ENCODE peak calls at places on chromosomes 16 and 17, in ten cellular contexts. W is HCT116, I is Panc1, M is breast epithelium, O is suprapubic skin, J is sigmoid colon, K is H1, P is transverse colon, X is stomach, R is prostate gland. F is an unnamed sample.
A peak's percentile ranks its signal among the peaks of the same experiment; 100 is the strongest.

GRCh38 chr16:84155226-84155625 is 10.1 kb downstream of the DNAAF1 start:
- DNase-seq in I (no peak), W (no peak), K (no peak), X (no peak), O (no peak), R (no peak), P (no peak), J (no peak), M (no peak), F (no peak)

GRCh38 chr16:82954224-82954929 is 327.6 kb downstream of the CDH13 start:
- DNase-seq in R (no peak), W (no peak), K (no peak), M (no peak), J (no peak), I (no peak), O (no peak), P (no peak), X (no peak), F (no peak)

GRCh38 chr17:17780941-17781590 is 55.7 kb downstream of the SREBF1 start:
- DNase-seq in K (peak; percentile 77), I (no peak), J (peak; percentile 85), R (no peak), O (no peak), M (peak; percentile 69), W (no peak), P (peak; percentile 16), X (peak; percentile 52), F (no peak)

GRCh38 chr17:164536-165235 is 16.8 kb downstream of the DOC2B start:
- DNase-seq in M (no peak), X (peak; percentile 47), K (peak; percentile 66), O (no peak), I (peak; percentile 10), J (no peak), W (no peak), R (no peak), P (peak; percentile 25), F (peak; percentile 40)

GRCh38 chr16:70684146-70685060 is 1.4 kb downstream of the MTSS2 start:
- DNase-seq in W (no peak), X (no peak), J (no peak), R (no peak), P (no peak), M (no peak), O (no peak), K (no peak), I (no peak), F (no peak)

GRCh38 chr16:3460121-3460520 is 16.6 kb downstream of the NAA60 start:
- DNase-seq in O (no peak), M (no peak), J (no peak), I (no peak), R (no peak), P (no peak), K (no peak), W (no peak), X (no peak), F (no peak)

GRCh38 chr16:86778108-86778745 is 199.9 kb downstream of the FOXL1 start:
- DNase-seq in M (no peak), P (no peak), R (no peak), K (no peak), J (peak; percentile 7), W (no peak), O (no peak), I (no peak), X (no peak), F (no peak)

GRCh38 chr17:12738624-12739023 is 50.7 kb upstream of the ARHGAP44 start:
- DNase-seq in M (no peak), P (no peak), K (no peak), R (no peak), O (no peak), W (no peak), I (no peak), J (no peak), X (no peak), F (no peak)

GRCh38 chr17:379531-380200 is 27.1 kb upstream of the RPH3AL start:
- DNase-seq in M (no peak), P (no peak), K (no peak), W (no peak), X (no peak), O (no peak), I (no peak), R (no peak), J (no peak), F (no peak)

GRCh38 chr17:67514998-67515397 is 137.9 kb downstream of the PITPNC1 start:
- DNase-seq in I (no peak), X (no peak), O (no peak), J (no peak), W (no peak), P (no peak), M (no peak), K (no peak), R (no peak), F (no peak)

GRCh38 chr16:4272114-4272954 is 489 bp downstream of the TFAP4 start:
- DNase-seq in R (peak; percentile 43), M (peak; percentile 26), X (peak; percentile 45), P (peak; percentile 52), K (peak; percentile 69), W (no peak), J (peak; percentile 75), O (peak; percentile 78), I (no peak), F (peak; percentile 35)

GRCh38 chr16:67942200-67942509 is 1.8 kb downstream of the LCAT start:
- DNase-seq in X (no peak), P (no peak), K (peak; percentile 77), M (no peak), W (no peak), R (no peak), I (no peak), O (no peak), J (no peak), F (peak; percentile 61)

GRCh38 chr17:6690641-6691040 is 22.5 kb downstream of the SLC13A5 start:
- DNase-seq in J (no peak), M (no peak), X (no peak), I (no peak), O (no peak), P (no peak), K (no peak), W (no peak), R (no peak), F (no peak)

GRCh38 chr16:4293822-4294457 is 21.1 kb upstream of the TFAP4 start:
- DNase-seq in M (no peak), P (no peak), W (no peak), I (no peak), O (no peak), X (peak; percentile 58), K (peak; percentile 82), J (peak; percentile 84), R (peak; percentile 64), F (no peak)

GRCh38 chr17:19336938-19337711 is 25.4 kb downstream of the B9D1 start:
- DNase-seq in W (no peak), P (peak; percentile 56), J (peak; percentile 86), R (no peak), O (no peak), I (no peak), K (no peak), X (peak; percentile 61), M (no peak), F (peak; percentile 68)

GRCh38 chr16:81767987-81768592 is 11.0 kb upstream of the PLCG2 start:
- DNase-seq in I (no peak), X (no peak), W (no peak), P (no peak), J (no peak), M (no peak), K (no peak), O (no peak), R (peak; percentile 23), F (peak; percentile 93)

DNA sequence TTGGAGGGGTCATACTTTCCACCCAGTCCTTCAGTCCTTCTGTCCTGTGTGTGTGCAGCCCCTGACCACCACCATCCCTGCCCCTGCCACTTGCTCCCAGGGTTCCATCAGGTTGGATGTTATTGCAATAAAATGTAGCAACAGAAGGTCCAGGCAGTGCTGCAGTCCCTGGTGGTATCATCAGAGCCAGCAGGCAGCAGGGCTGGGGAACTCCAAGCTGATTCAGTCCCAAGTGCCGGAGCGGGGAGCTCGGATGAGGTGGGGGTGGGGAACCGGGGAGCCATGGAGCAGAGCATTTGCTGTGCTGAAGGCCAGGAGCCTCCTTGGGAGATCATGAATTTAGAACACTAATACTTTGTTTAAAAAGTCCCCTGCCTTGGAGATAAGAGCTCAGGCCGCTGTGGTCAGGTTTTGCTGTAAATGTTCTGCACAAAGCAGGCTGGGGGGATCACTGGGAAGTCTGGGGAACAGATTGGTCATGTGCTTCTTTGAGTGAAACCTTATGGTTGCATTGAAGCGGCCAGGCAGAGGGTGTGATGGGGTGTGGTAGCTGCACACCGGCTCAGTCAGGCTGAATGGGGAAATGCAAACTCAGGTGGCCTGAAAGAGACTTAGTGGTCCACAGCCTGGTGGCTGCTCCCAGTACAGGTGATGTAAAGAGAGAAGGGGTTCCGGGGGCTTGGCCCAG is 225.9 kb downstream of the SEC14L1 start:
- DNase-seq in K (peak; percentile 42), O (peak; percentile 66), J (peak; percentile 74), X (no peak), I (no peak), M (no peak), W (no peak), P (peak; percentile 49), R (no peak), F (no peak)
- H3K4me1 ChIP-seq in K (peaks cover 23% of the 10 kb centered on the region), O (peaks cover 82% of the 10 kb centered on the region), J (peaks cover 69% of the 10 kb centered on the region), X (peaks cover 79% of the 10 kb centered on the region), I (peaks cover 86% of the 10 kb centered on the region), M (peaks cover 39% of the 10 kb centered on the region), W (peaks cover 77% of the 10 kb centered on the region), P (peaks cover 47% of the 10 kb centered on the region), R (peaks cover 9% of the 10 kb centered on the region), F (peaks cover 77% of the 10 kb centered on the region)

DNA sequence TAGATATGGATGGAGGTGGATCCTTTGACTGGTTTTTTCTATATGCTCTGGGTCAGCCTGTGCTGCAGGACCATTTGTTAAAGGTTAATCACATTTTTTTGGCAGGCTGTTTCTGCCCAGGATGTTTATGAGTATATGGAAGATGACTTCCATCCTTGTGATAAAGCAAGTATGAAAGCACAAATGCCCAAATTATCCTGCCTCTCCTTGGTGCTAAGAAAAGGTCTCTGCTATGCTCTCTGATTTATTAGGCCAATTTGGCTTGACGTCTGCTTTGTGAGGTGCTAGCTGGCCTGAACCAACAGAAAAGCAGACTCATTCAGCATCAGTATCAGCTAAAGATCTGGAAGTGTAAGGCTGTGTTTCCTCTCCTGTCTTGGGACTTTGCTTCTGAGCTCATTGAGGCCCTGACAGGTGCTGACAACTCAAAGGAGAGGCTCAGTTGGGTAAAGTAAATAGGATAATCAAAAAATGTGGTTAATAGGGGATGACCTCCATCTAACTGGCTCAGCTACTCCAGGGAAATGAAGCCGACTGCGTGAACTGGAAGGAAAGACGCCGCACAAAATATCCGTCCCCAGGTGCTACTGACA is 15.2 kb downstream of the ANKRD40 start:
- DNase-seq in X (no peak), O (peak; percentile 14), W (no peak), R (no peak), J (no peak), I (no peak), K (no peak), M (no peak), P (no peak), F (no peak)
- TF ChIP-seq POLR2AphosphoS5 in X (peak; percentile 65), O (no peak), W (no peak), R (no peak), J (no peak), I (no peak), K (no peak), M (no peak), P (no peak), F (no peak)

GRCh38 chr16:50036426-50036825 is 11.4 kb downstream of the CNEP1R1 start:
- DNase-seq in M (no peak), X (no peak), W (no peak), K (no peak), R (no peak), O (no peak), I (no peak), P (no peak), J (no peak), F (no peak)
- H3K4me1 ChIP-seq in M (no peaks in the 10 kb centered on the region), X (peaks cover 48% of the 10 kb centered on the region), W (no peaks in the 10 kb centered on the region), K (no peaks in the 10 kb centered on the region), R (no peaks in the 10 kb centered on the region), O (peaks cover 7% of the 10 kb centered on the region), I (no peaks in the 10 kb centered on the region), P (no peaks in the 10 kb centered on the region), J (no peaks in the 10 kb centered on the region), F (peaks cover 74% of the 10 kb centered on the region)

GRCh38 chr16:2458887-2459646 is 842 bp upstream of the TEDC2 start:
- DNase-seq in W (no peak), I (no peak), K (peak; percentile 57), O (no peak), M (no peak), P (no peak), R (no peak), X (no peak), J (no peak), F (no peak)
- TF ChIP-seq POLR2AphosphoS5 in W (peak; percentile 39), I (no peak), K (peak; percentile 60), O (no peak), M (no peak), P (no peak), R (no peak), X (no peak), J (no peak), F (no peak)

F was measured in HepG2.